ENCODE peak calls at places on chromosomes 2 and 18, in five cellular contexts. I is pons; R is central memory CD4-positive, alpha-beta T cell; T is Calu3; B is astrocyte of the spinal cord. Y is an unnamed sample.

GRCh38 chr2:42882756-42883155 is 90.4 kb upstream of the HAAO start:
- DNase-seq in I (no peak), R (no peak), T (no peak), B (no peak), Y (no peak)

GRCh38 chr2:50650398-50650810 is 381.5 kb downstream of the NRXN1 start:
- DNase-seq in I (no peak), R (no peak), T (no peak), B (no peak), Y (no peak)

GRCh38 chr2:204503869-204504268 is 41.4 kb upstream of the PARD3B start:
- DNase-seq in I (no peak), R (no peak), T (no peak), B (no peak), Y (no peak)

GRCh38 chr2:105072039-105072438 is 34.2 kb downstream of the MRPS9 start:
- DNase-seq in I (no peak), R (no peak), T (no peak), B (peak), Y (peak)

GRCh38 chr18:9643549-9643948 is 29.2 kb upstream of the PPP4R1 start:
- DNase-seq in I (no peak), R (no peak), T (peak), B (peak), Y (no peak)

GRCh38 chr18:13362617-13363016 is 144.1 kb downstream of the LDLRAD4 start:
- DNase-seq in I (no peak), R (no peak), T (no peak), B (no peak), Y (no peak)

GRCh38 chr2:43031471-43032224 is 194.8 kb downstream of the ZFP36L2 start:
- DNase-seq in I (no peak), R (no peak), T (no peak), B (no peak), Y (no peak)

GRCh38 chr2:95356821-95357700 is 45.4 kb upstream of the FAHD2A start:
- DNase-seq in I (no peak), R (no peak), T (no peak), B (no peak), Y (no peak)

GRCh38 chr18:10924290-10924689 is 225.1 kb downstream of the PIEZO2 start:
- DNase-seq in I (no peak), R (no peak), T (no peak), B (no peak), Y (no peak)

GRCh38 chr2:176567361-176567760 is 298.1 kb downstream of the MTX2 start:
- DNase-seq in I (no peak), R (no peak), T (no peak), B (no peak), Y (no peak)

GRCh38 chr2:215275819-215276218 is 36.0 kb upstream of the ATIC start:
- DNase-seq in I (no peak), R (no peak), T (no peak), B (no peak), Y (no peak)

Y was measured in CD4-positive, CD25-positive, alpha-beta regulatory T cell.